ENCODE peak calls at places on chromosome 9, in five cellular contexts. P is H54, L is pons, V is mucosa of gallbladder, R is mesenteric fat pad. F is an unnamed sample.

GRCh38 chr9:70601000-70601929 is 186.8 kb upstream of the KLF9 start:
- DNase-seq in L (peak), R (peak), V (peak), P (peak), F (peak)

GRCh38 chr9:134559013-134559412 is 82.6 kb upstream of the COL5A1 start:
- DNase-seq in P (no peak), L (no peak), V (no peak), R (peak), F (no peak)

GRCh38 chr9:113875420-113875916 is 641 bp upstream of the ZNF618 start:
- DNase-seq in R (no peak), V (no peak), P (no peak), L (no peak), F (no peak)

GRCh38 chr9:113355197-113355596 is 5.9 kb downstream of the BSPRY start:
- DNase-seq in R (no peak), L (no peak), P (no peak), V (no peak), F (no peak)

GRCh38 chr9:97132865-97133264 is 93.9 kb upstream of the CTSV start:
- DNase-seq in P (no peak), R (no peak), V (no peak), L (no peak), F (no peak)

GRCh38 chr9:92943062-92943616 is 4.2 kb upstream of the FGD3 start:
- DNase-seq in V (no peak), R (peak), L (no peak), P (no peak), F (no peak)

GRCh38 chr9:78566948-78567675 is 270.2 kb downstream of the PSAT1 start:
- DNase-seq in P (peak), L (no peak), R (no peak), V (no peak), F (no peak)

GRCh38 chr9:23581936-23582335 is 244.1 kb downstream of the ELAVL2 start:
- DNase-seq in R (no peak), V (no peak), L (no peak), P (no peak), F (no peak)

GRCh38 chr9:128550226-128550625 is 2.2 kb upstream of the SPTAN1 start:
- DNase-seq in P (no peak), R (no peak), L (no peak), V (no peak), F (no peak)